ENCODE peak calls at places on chromosome 12, in ten cellular contexts. P is lower lobe of right lung, N is heart right ventricle, I is upper lobe of right lung, D is transverse colon, V is suprapubic skin, B is thyroid gland, M is mesendoderm, G is caudate nucleus, E is H9. A is an unnamed sample.
A peak's percentile ranks its signal among the peaks of the same experiment; 100 is the strongest.

GRCh38 chr12:116444590-116444943 is 114.6 kb upstream of the MAP1LC3B2 start:
- DNase-seq in P (no peak), N (no peak), I (no peak), D (no peak), V (no peak), B (no peak), M (no peak), G (no peak), E (no peak), A (no peak)

GRCh38 chr12:107661830-107662229 is 23.8 kb upstream of the PWP1 start:
- DNase-seq in P (no peak), N (no peak), I (no peak), D (no peak), V (no peak), B (no peak), M (no peak), G (no peak), E (no peak), A (no peak)

GRCh38 chr12:28794796-28795195 is 354.3 kb upstream of the FAR2 start:
- DNase-seq in P (no peak), N (no peak), I (no peak), D (no peak), V (no peak), B (no peak), M (no peak), G (no peak), E (no peak), A (no peak)

GRCh38 chr12:107242189-107242588 is 148.8 kb upstream of the CRY1 start:
- DNase-seq in P (no peak), N (no peak), I (no peak), D (no peak), V (no peak), B (no peak), M (no peak), G (no peak), E (no peak), A (no peak)

GRCh38 chr12:23887055-23887835 is 62.2 kb downstream of the SOX5 start:
- DNase-seq in P (no peak), N (no peak), I (no peak), D (no peak), V (no peak), B (no peak), M (peak; percentile 26), G (no peak), E (no peak), A (no peak)

GRCh38 chr12:24055747-24056146 is 106.3 kb upstream of the SOX5 start:
- DNase-seq in P (no peak), N (no peak), I (no peak), D (no peak), V (no peak), B (no peak), M (no peak), G (no peak), E (no peak), A (no peak)

GRCh38 chr12:95224202-95225170 is 6.9 kb downstream of the VEZT start:
- DNase-seq in P (no peak), N (no peak), I (no peak), D (no peak), V (no peak), B (peak; percentile 55), M (no peak), G (no peak), E (no peak), A (no peak)

GRCh38 chr12:80472912-80473500 is 29.0 kb downstream of the PTPRQ start:
- DNase-seq in P (peak; percentile 19), N (no peak), I (no peak), D (no peak), V (no peak), B (no peak), M (peak; percentile 67), G (no peak), E (no peak), A (no peak)

GRCh38 chr12:67651380-67651695 is 2.8 kb downstream of the DYRK2 start:
- DNase-seq in P (no peak), N (no peak), I (no peak), D (peak; percentile 30), V (no peak), B (no peak), M (peak; percentile 35), G (no peak), E (no peak), A (peak; percentile 33)

GRCh38 chr12:95169368-95169767 is 47.9 kb downstream of the FGD6 start:
- DNase-seq in P (no peak), N (no peak), I (no peak), D (peak; percentile 61), V (no peak), B (no peak), M (peak; percentile 54), G (no peak), E (no peak), A (peak; percentile 65)

GRCh38 chr12:104741072-104741471 is 217.0 kb downstream of the SLC41A2 start:
- DNase-seq in P (no peak), N (no peak), I (no peak), D (no peak), V (no peak), B (no peak), M (no peak), G (no peak), E (no peak), A (no peak)

GRCh38 chr12:113369391-113369790 is 11.0 kb downstream of the PLBD2 start:
- DNase-seq in P (no peak), N (no peak), I (no peak), D (no peak), V (no peak), B (no peak), M (no peak), G (no peak), E (no peak), A (no peak)

DNA sequence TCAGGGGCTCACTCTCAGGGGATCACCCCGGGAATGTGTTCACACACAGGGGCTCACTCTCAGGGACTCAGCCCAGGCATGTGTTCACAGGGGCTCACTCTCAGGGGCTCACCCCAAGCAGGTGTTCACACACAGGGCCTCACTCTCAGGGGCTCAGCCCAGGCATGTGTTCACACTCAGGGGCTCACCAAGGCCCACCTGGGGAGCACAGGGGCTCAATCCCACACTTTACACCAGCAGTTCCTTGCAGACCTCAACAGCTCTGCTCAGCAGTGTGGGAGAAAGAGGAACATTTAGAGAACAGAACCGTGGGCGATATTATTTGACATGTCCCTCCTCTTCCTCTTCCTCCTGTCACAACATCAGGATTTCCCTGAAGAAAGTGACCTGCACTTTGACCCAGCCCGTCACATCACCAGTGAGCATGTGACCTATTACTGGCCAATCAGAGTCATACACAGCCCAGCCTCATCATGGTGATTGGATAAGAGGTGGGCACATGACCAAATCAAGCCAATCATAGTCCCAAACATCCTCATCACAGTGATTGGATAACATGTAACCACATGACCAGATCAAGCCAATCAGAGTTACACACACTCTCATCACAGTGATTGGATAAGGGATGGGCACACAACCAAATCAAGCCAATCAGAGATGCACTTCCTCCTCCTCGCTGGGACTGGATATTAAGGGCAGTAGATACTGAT is 359.4 kb upstream of the SFSWAP start:
- DNase-seq in P (no peak), N (no peak), I (no peak), D (no peak), V (no peak), B (no peak), M (peak; percentile 37), G (peak; percentile 2), E (no peak), A (no peak)
- H3K27ac ChIP-seq in P (no peak overlapping the region), N (no peak overlapping the region), I (no peak overlapping the region), D (no peak overlapping the region), V (no peak overlapping the region), B (no peak overlapping the region), M (no peak overlapping the region), G (no peak overlapping the region), E (no peak overlapping the region), A (no peak overlapping the region)

GRCh38 chr12:25187781-25188180 is 7.2 kb downstream of the DNAI7 start:
- DNase-seq in P (no peak), N (no peak), I (no peak), D (no peak), V (no peak), B (no peak), M (no peak), G (no peak), E (no peak), A (no peak)

GRCh38 chr12:25186038-25186787 is 8.7 kb downstream of the DNAI7 start:
- DNase-seq in P (no peak), N (no peak), I (no peak), D (no peak), V (no peak), B (no peak), M (no peak), G (no peak), E (no peak), A (no peak)

GRCh38 chr12:25186788-25187397 is 8.1 kb downstream of the DNAI7 start:
- DNase-seq in P (no peak), N (no peak), I (no peak), D (no peak), V (no peak), B (no peak), M (no peak), G (no peak), E (no peak), A (no peak)

GRCh38 chr12:25182765-25183164 is 12.2 kb downstream of the DNAI7 start:
- DNase-seq in P (no peak), N (no peak), I (no peak), D (no peak), V (no peak), B (no peak), M (no peak), G (no peak), E (no peak), A (no peak)

GRCh38 chr12:25184132-25184531 is 10.8 kb downstream of the DNAI7 start:
- DNase-seq in P (no peak), N (no peak), I (no peak), D (no peak), V (no peak), B (no peak), M (no peak), G (no peak), E (no peak), A (no peak)
- H3K27ac ChIP-seq in P (no peak overlapping the region), N (no peak overlapping the region), I (no peak overlapping the region), D (no peak overlapping the region), V (no peak overlapping the region), B (no peak overlapping the region), M (no peak overlapping the region), G (no peak overlapping the region), E (no peak overlapping the region), A (no peak overlapping the region)

GRCh38 chr12:115243933-115244628 is 560.1 kb upstream of the TBX3 start:
- DNase-seq in P (no peak), N (peak; percentile 16), I (no peak), D (no peak), V (no peak), B (no peak), M (no peak), G (no peak), E (no peak), A (no peak)
- H3K27ac ChIP-seq in P (no peak overlapping the region), N (no peak overlapping the region), I (no peak overlapping the region), D (no peak overlapping the region), V (no peak overlapping the region), B (no peak overlapping the region), M (no peak overlapping the region), G (no peak overlapping the region), E (no peak overlapping the region), A (no peak overlapping the region)

DNA sequence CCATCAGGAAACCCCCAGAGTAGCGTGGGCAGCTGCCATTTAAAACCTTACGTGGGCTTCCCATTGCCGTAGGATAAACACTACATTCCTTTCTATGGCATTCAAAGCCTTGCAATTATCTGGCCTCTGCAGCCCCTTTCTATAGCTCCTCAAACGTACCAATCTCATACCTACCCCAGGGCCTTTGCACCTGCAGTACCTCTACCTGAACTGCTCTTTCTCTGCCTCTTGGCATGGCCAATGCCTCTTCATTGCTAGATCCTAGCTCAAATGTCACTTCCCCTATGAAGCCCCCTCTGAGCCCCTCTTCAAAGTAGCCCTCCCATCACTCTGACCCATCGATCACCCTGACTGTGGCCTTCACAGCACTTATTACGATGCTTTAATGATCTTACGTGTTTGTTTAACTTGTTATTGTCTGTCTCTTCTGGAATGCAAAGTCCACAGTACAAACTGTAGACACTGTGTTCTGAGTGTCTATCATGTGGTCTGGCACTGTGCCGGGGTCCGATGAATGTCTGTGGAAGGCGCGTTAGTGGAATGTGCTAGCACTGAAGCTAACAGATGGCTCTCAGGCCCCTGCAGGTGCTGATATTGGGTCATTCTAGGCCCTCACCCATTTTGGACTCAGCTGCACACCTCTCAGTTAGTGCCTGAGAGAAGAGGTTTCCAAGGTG is 157.3 kb upstream of the NOS1 start:
- DNase-seq in P (peak; percentile 72), N (peak; percentile 57), I (peak; percentile 78), D (peak; percentile 85), V (no peak), B (peak; percentile 96), M (no peak), G (no peak), E (no peak), A (peak; percentile 58)
- H3K27ac ChIP-seq in P (no peak overlapping the region), N (no peak overlapping the region), I (no peak overlapping the region), D (no peak overlapping the region), V (no peak overlapping the region), B (peak overlapping the region; percentile 51), M (no peak overlapping the region), G (no peak overlapping the region), E (no peak overlapping the region), A (no peak overlapping the region)

A was measured in colonic mucosa.